ENCODE peak calls at places on chromosomes 12 and 14, in six cellular contexts. H is aorta, X is ovary, W is HCEC 1CT, I is NCI-H69, B is H54. U is an unnamed sample.

GRCh38 chr12:51860986-51861385 is 12.5 kb upstream of the FIGNL2 start:
- DNase-seq in H (peak), I (no peak), X (no peak), W (no peak), B (no peak), U (no peak)

GRCh38 chr12:43653289-43653915 is 101.4 kb upstream of the ADAMTS20 start:
- DNase-seq in W (no peak), H (no peak), I (peak), B (no peak), X (no peak), U (no peak)

GRCh38 chr14:99654235-99655000 is 9.5 kb downstream of the HHIPL1 start:
- DNase-seq in B (peak), W (peak), I (peak), X (peak), H (no peak), U (no peak)

GRCh38 chr14:46399049-46399448 is 252.5 kb downstream of the RPL10L start:
- DNase-seq in B (no peak), W (no peak), I (peak), X (no peak), H (no peak), U (no peak)

GRCh38 chr14:69090187-69090789 is 62.6 kb downstream of the DCAF5 start:
- DNase-seq in I (peak), H (no peak), W (peak), B (no peak), X (no peak), U (no peak)

GRCh38 chr14:24291446-24292117 is 8.0 kb downstream of the DHRS1 start:
- DNase-seq in W (no peak), H (no peak), X (no peak), I (no peak), B (no peak), U (no peak)

GRCh38 chr12:124753230-124753595 is 110.5 kb downstream of the SCARB1 start:
- DNase-seq in B (no peak), X (no peak), I (peak), H (no peak), W (no peak), U (no peak)

GRCh38 chr14:90288646-90289355 is 32.4 kb downstream of the PSMC1 start:
- DNase-seq in X (no peak), B (no peak), H (no peak), I (peak), W (no peak), U (no peak)

GRCh38 chr14:99137001-99137700 is 134.8 kb downstream of the BCL11B start:
- DNase-seq in B (no peak), H (no peak), I (no peak), W (no peak), X (peak), U (no peak)

GRCh38 chr14:54106802-54107377 is 150.3 kb upstream of the BMP4 start:
- DNase-seq in X (no peak), I (no peak), W (peak), H (no peak), B (peak), U (no peak)

GRCh38 chr12:86551146-86551571 is 295.0 kb upstream of the MGAT4C start:
- DNase-seq in W (no peak), X (no peak), I (no peak), H (peak), B (no peak), U (no peak)

GRCh38 chr14:82075566-82075965 is 541.9 kb upstream of the SEL1L start:
- DNase-seq in X (no peak), H (peak), I (no peak), W (no peak), B (no peak), U (no peak)

GRCh38 chr12:130362060-130362459 is 24.4 kb downstream of the PIWIL1 start:
- DNase-seq in B (no peak), W (no peak), X (no peak), H (no peak), I (no peak), U (no peak)

GRCh38 chr12:66014818-66015217 is 115.7 kb downstream of the LLPH start:
- DNase-seq in W (peak), I (no peak), X (no peak), B (no peak), H (no peak), U (no peak)

GRCh38 chr14:52877628-52878027 is 73.2 kb downstream of the FERMT2 start:
- DNase-seq in W (peak), B (no peak), H (no peak), X (no peak), I (no peak), U (no peak)

GRCh38 chr12:77133566-77133965 is 68.2 kb upstream of the E2F7 start:
- DNase-seq in I (no peak), B (no peak), H (no peak), W (peak), X (peak), U (no peak)

GRCh38 chr14:23578560-23579310 is at the start of gene JPH4:
- DNase-seq in H (no peak), I (peak), X (peak), B (peak), W (no peak), U (peak)

GRCh38 chr12:67155863-67156262 is 113.3 kb upstream of the CAND1 start:
- DNase-seq in W (peak), I (no peak), B (no peak), X (no peak), H (no peak), U (no peak)

GRCh38 chr12:1350055-1350933 is 244.1 kb downstream of the FBXL14 start:
- DNase-seq in B (peak), X (no peak), W (peak), I (no peak), H (no peak), U (no peak)

U was measured in occipital lobe.